ENCODE peak calls at places on chromosomes 4 and X, in nine cellular contexts. M is AG09319; V is neural crest cell; B is fibroblast of the conjunctiva; G is G401; A is suprapubic skin; C is bronchial epithelial cell; E is posterior cingulate gyrus; D is stimulated activated CD8-positive, alpha-beta memory T cell treated with anti-CD3 and anti-CD28 coated beads, Interleukin-7, amount 100 ng/mL, for 48 hours. I is an unnamed sample.

GRCh38 chrX:70455366-70456202 is 10.9 kb downstream of the DLG3 start:
- DNase-seq in E (no peak), C (peak; percentile 41), V (no peak), D (no peak), G (peak; percentile 14), B (no peak), M (no peak), A (no peak), I (no peak)

GRCh38 chrX:16061296-16061695 is 62.1 kb upstream of the GRPR start:
- DNase-seq in V (no peak), A (no peak), M (no peak), G (no peak), B (no peak), E (no peak), C (no peak), D (no peak), I (no peak)

GRCh38 chrX:75596178-75596577 is 73.3 kb upstream of the ZDHHC15 start:
- DNase-seq in V (no peak), E (no peak), A (no peak), C (no peak), B (no peak), M (no peak), D (no peak), G (no peak), I (no peak)

GRCh38 chrX:72392042-72392441 is 86.3 kb upstream of the CITED1 start:
- DNase-seq in M (no peak), C (no peak), V (no peak), D (no peak), A (no peak), G (no peak), E (no peak), B (no peak), I (no peak)

GRCh38 chr4:122647656-122648055 is 26.8 kb upstream of the IL21 start:
- DNase-seq in V (no peak), A (no peak), M (no peak), C (no peak), E (no peak), D (no peak), G (no peak), B (no peak), I (no peak)

GRCh38 chr4:13777341-13777740 is 149.8 kb upstream of the BOD1L1 start:
- DNase-seq in D (no peak), A (no peak), V (no peak), C (peak; percentile 6), G (no peak), M (no peak), E (no peak), B (no peak), I (no peak)

GRCh38 chr4:151782296-151782695 is 21.5 kb upstream of the GATB start:
- DNase-seq in C (no peak), M (no peak), B (no peak), G (no peak), V (no peak), E (no peak), D (no peak), A (no peak), I (no peak)

GRCh38 chr4:11720292-11720691 is 291.6 kb upstream of the HS3ST1 start:
- DNase-seq in B (peak; percentile 18), E (no peak), V (no peak), D (no peak), M (no peak), G (peak; percentile 27), A (no peak), C (peak; percentile 63), I (no peak)

GRCh38 chr4:26459054-26459755 is 31.1 kb downstream of the CCKAR start:
- DNase-seq in E (no peak), C (peak; percentile 65), G (peak; percentile 52), B (peak; percentile 62), A (no peak), M (peak; percentile 47), D (no peak), V (no peak), I (peak; percentile 18)